ENCODE peak calls at places on chromosomes 12 and 14, in five cellular contexts. W is HepG2, U is IMR-90, K is A549, V is H1. R is an unnamed sample.

GRCh38 chr14:90999299-90999698 is 61.1 kb downstream of the RPS6KA5 start:
- DNase-seq in W (no peak), K (no peak), V (no peak), U (no peak), R (peak)

GRCh38 chr14:101762530-101763101 is 1.1 kb downstream of the PPP2R5C start:
- DNase-seq in K (no peak), W (peak), V (no peak), U (no peak), R (no peak)

GRCh38 chr12:96091833-96092232 is 56.4 kb upstream of the LTA4H start:
- DNase-seq in V (no peak), U (no peak), W (peak), K (no peak), R (no peak)

GRCh38 chr14:69079188-69079742 is 73.7 kb downstream of the DCAF5 start:
- DNase-seq in V (no peak), K (peak), W (no peak), U (peak), R (no peak)

GRCh38 chr12:50918584-50919316 is 33.6 kb upstream of the HIGD1C start:
- DNase-seq in K (no peak), V (no peak), W (no peak), U (peak), R (no peak)

GRCh38 chr12:33546004-33546403 is 106.4 kb upstream of the SYT10 start:
- DNase-seq in K (no peak), U (no peak), W (no peak), V (no peak), R (no peak)

GRCh38 chr14:89613260-89614008 is 196.4 kb upstream of the FOXN3 start:
- DNase-seq in U (no peak), K (no peak), W (no peak), V (no peak), R (no peak)

GRCh38 chr12:122726056-122726558 is 4.5 kb downstream of the HCAR1 start:
- DNase-seq in V (no peak), K (no peak), U (no peak), W (peak), R (no peak)

GRCh38 chr12:90999946-91000345 is 4.8 kb downstream of the EPYC start:
- DNase-seq in K (no peak), V (no peak), W (no peak), U (peak), R (no peak)

GRCh38 chr12:53380797-53381738 is 1.1 kb downstream of the SP1 start:
- DNase-seq in K (no peak), W (no peak), V (peak), U (peak), R (no peak)

GRCh38 chr14:91113829-91114078 is at the start of gene DGLUCY:
- DNase-seq in U (peak), V (no peak), W (no peak), K (peak), R (no peak)

GRCh38 chr14:88095791-88096190 is 90.9 kb downstream of the GPR65 start:
- DNase-seq in W (no peak), V (no peak), K (no peak), U (no peak), R (no peak)

GRCh38 chr14:81331229-81332026 is 68.7 kb downstream of the STON2 start:
- DNase-seq in V (no peak), U (no peak), W (no peak), K (no peak), R (no peak)

GRCh38 chr14:53295985-53296582 is 143.0 kb upstream of the DDHD1 start:
- DNase-seq in W (peak), U (peak), K (peak), V (no peak), R (peak)

GRCh38 chr14:104753528-104754212 is 723 bp downstream of the SIVA1 start:
- DNase-seq in U (no peak), V (no peak), W (no peak), K (no peak), R (no peak)

GRCh38 chr12:91988076-91988475 is 157.6 kb downstream of the BTG1 start:
- DNase-seq in V (no peak), W (no peak), K (no peak), U (no peak), R (no peak)

GRCh38 chr12:84718901-84719300 is 193.7 kb downstream of the SLC6A15 start:
- DNase-seq in V (no peak), K (no peak), U (no peak), W (no peak), R (no peak)

GRCh38 chr12:10331642-10332239 is 24.1 kb downstream of the KLRD1 start:
- DNase-seq in U (peak), W (peak), K (peak), V (no peak), R (peak)

GRCh38 chr14:24984846-24985589 is 64.9 kb downstream of the STXBP6 start:
- DNase-seq in U (no peak), W (no peak), V (no peak), K (no peak), R (peak)

GRCh38 chr14:68631691-68632590 is 160.9 kb downstream of the ZFP36L1 start:
- DNase-seq in V (peak), W (no peak), U (no peak), K (no peak), R (no peak)

GRCh38 chr12:52522346-52523011 is 2.3 kb upstream of the KRT5 start:
- DNase-seq in K (no peak), U (no peak), V (peak), W (no peak), R (no peak)

GRCh38 chr12:64395739-64396138 is 5.2 kb upstream of the C12orf56 start:
- DNase-seq in V (no peak), K (no peak), W (no peak), U (peak), R (no peak)

GRCh38 chr12:50188875-50189575 is 21.9 kb upstream of the CERS5 start:
- DNase-seq in K (no peak), U (no peak), V (no peak), W (no peak), R (no peak)

GRCh38 chr14:90742709-90743108 is 73.5 kb downstream of the TTC7B start:
- DNase-seq in W (no peak), K (no peak), U (no peak), V (peak), R (no peak)

DNA sequence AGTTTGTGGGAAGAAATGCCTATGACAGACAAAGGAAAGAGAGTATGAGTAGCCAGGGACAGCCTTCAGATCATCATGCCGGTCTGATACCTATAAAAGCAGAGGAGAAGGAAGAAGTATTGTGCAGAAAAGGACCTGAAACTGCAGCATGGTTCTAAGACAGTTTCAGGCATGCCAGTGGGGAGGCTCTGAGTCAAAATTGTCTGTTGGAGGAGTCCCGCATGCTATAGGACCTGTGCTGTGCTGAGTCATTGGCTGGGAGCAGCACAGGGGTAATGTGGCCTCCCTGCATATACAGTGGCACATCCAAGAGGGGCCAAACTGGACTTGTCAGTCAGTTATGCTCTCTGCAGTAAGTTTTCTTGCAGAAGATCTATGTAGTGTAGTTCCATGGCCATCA is 40.7 kb downstream of the NEUROD4 start:
- DNase-seq in W (no peak), K (no peak), V (no peak), U (no peak), R (peak)
- TF ChIP-seq MAFK in W (no peak), K (no peak), V (no peak), U (no peak), R (peak)

GRCh38 chr12:5258498-5258897 is 173.4 kb upstream of the NTF3 start:
- DNase-seq in K (no peak), W (no peak), V (no peak), U (peak), R (no peak)
- TF ChIP-seq MAFK in K (no peak), W (no peak), V (no peak), U (no peak), R (no peak)

GRCh38 chr12:42483534-42483857 is 106.0 kb downstream of the PRICKLE1 start:
- DNase-seq in U (peak), W (no peak), K (no peak), V (peak), R (peak)
- TF ChIP-seq MAFK in U (no peak), W (no peak), K (no peak), V (no peak), R (no peak)

GRCh38 chr14:56422703-56423213 is 156.8 kb upstream of the TMEM260 start:
- DNase-seq in K (peak), U (peak), W (peak), V (no peak), R (no peak)
- TF ChIP-seq MAFK in K (no peak), U (no peak), W (no peak), V (no peak), R (no peak)

GRCh38 chr14:94598506-94598815 is 13.7 kb upstream of the SERPINA3 start:
- DNase-seq in U (no peak), K (no peak), W (no peak), V (no peak), R (no peak)

GRCh38 chr14:94599656-94600004 is 12.6 kb upstream of the SERPINA3 start:
- DNase-seq in V (no peak), W (no peak), K (peak), U (no peak), R (no peak)

GRCh38 chr14:94600148-94600545 is 12.0 kb upstream of the SERPINA3 start:
- DNase-seq in W (no peak), V (no peak), K (no peak), U (no peak), R (no peak)

GRCh38 chr14:94597788-94598187 is 14.4 kb upstream of the SERPINA3 start:
- DNase-seq in K (no peak), V (no peak), W (no peak), U (no peak), R (no peak)

GRCh38 chr14:94598816-94599655 is 13.2 kb upstream of the SERPINA3 start:
- DNase-seq in U (peak), W (peak), K (peak), V (no peak), R (no peak)
- TF ChIP-seq MAFK in U (peak), W (peak), K (peak), V (no peak), R (no peak)

GRCh38 chr12:48197549-48197966 is 5.5 kb downstream of the OR10AD1 start:
- DNase-seq in U (no peak), V (no peak), K (peak), W (no peak), R (peak)

GRCh38 chr12:48199784-48200198 is 3.3 kb downstream of the OR10AD1 start:
- DNase-seq in W (no peak), K (no peak), V (no peak), U (peak), R (no peak)

GRCh38 chr12:48198985-48199384 is 4.1 kb downstream of the OR10AD1 start:
- DNase-seq in U (no peak), W (no peak), V (no peak), K (no peak), R (no peak)

GRCh38 chr12:48197967-48198618 is 5.0 kb downstream of the OR10AD1 start:
- DNase-seq in W (no peak), K (peak), V (peak), U (peak), R (peak)

GRCh38 chr12:48198619-48198973 is 4.5 kb downstream of the OR10AD1 start:
- DNase-seq in V (no peak), W (no peak), K (no peak), U (no peak), R (peak)
- TF ChIP-seq MAFK in V (no peak), W (no peak), K (no peak), U (no peak), R (no peak)

DNA sequence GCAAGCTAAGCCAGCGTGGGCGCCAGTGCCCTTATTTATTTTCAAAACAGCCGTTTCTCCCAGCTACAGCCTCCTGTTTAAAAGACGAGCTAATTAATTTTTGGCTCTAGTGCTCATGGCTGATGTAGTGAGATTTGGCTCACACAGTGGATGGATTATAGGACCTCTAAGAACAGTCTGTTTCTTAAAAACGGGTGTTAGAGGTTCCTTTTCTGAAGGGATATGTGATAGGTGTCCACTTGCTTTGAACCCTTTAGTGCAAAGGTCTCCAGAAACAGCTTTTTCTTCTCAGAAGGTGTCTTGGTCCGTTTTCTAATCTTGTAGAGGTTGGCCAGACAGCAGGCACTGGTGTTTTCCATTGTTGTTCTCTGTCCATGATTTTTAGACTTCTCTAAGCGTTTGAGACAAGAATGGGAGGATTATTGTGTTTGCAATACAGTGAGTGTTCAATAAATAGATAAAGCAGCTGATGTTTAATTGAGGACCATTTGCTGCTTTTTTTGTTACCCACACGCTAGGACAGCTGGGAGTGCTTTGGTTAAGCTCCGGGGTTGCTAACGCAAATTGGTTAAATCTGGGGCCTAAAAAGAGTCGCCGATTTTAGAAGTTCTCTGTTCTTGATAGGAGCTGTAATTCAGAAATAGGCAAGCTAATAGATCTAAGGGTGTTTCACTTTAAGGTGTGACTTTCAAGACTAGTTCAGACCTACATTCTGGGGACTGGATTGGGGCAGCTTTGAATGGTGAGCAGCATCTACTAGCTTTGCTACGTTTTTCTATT is 1.0 kb downstream of the BORCS5 start:
- DNase-seq in U (peak), V (peak), W (no peak), K (no peak), R (no peak)
- TF ChIP-seq MAFK in U (no peak), V (no peak), W (no peak), K (no peak), R (no peak)

DNA sequence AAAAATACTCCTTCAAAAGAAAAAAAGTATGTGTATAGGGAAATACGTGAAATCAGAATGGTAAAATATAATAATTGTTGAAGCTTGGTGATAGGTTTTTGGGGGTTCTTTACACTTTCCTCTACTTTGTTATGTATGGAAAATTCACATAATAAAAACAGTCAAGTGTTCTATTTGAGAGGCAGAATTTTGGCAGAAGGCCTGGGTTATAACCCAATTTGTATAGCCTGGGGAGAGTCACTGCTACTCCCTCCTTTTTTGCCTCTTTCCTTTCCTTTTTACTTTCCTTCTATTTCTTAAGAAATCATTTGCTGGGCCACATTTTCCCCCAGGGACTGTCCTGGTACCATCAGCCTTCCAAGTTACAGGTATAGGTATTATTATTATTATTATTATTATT is 105.7 kb downstream of the CRADD start:
- DNase-seq in V (no peak), K (no peak), U (no peak), W (no peak), R (no peak)
- TF ChIP-seq MAFK in V (no peak), K (no peak), U (no peak), W (no peak), R (no peak)